ENCODE peak calls at places on chromosomes 2 and 18, in six cellular contexts. N is GM12878, H is K562, K is A549, J is HepG2, P is endothelial cell of umbilical vein. U is an unnamed sample.
A peak's percentile ranks its signal among the peaks of the same experiment; 100 is the strongest.

GRCh38 chr18:49768051-49768391 is 45.3 kb downstream of the ACAA2 start:
- DNase-seq in K (peak; percentile 7), H (peak; percentile 21), P (peak; percentile 62), J (peak; percentile 18), N (no peak), U (peak; percentile 37)

GRCh38 chr2:31297751-31298150 is 63.8 kb downstream of the EHD3 start:
- DNase-seq in N (no peak), J (no peak), P (no peak), K (peak; percentile 40), H (no peak), U (peak; percentile 58)

GRCh38 chr2:89841476-89841840 is 1150.0 kb downstream of the RPIA start:
- DNase-seq in H (peak; percentile 0), J (no peak), K (no peak), P (no peak), N (no peak), U (no peak)

GRCh38 chr2:61853086-61853847 is 593 bp downstream of the FAM161A start:
- DNase-seq in K (peak; percentile 79), H (peak; percentile 51), J (peak; percentile 64), N (no peak), P (no peak), U (peak; percentile 15)

GRCh38 chr2:122748552-122749011 is 993.1 kb downstream of the TSN start:
- DNase-seq in H (no peak), J (peak; percentile 61), P (peak; percentile 63), N (no peak), K (no peak), U (no peak)

GRCh38 chr2:14745288-14746076 is 113.0 kb downstream of the LRATD1 start:
- DNase-seq in J (no peak), H (no peak), K (no peak), P (no peak), N (no peak), U (no peak)

GRCh38 chr2:98912221-98912851 is 23.7 kb downstream of the CRACDL start:
- DNase-seq in H (no peak), K (peak; percentile 56), P (peak; percentile 87), N (no peak), J (no peak), U (no peak)

GRCh38 chr2:25817006-25817405 is 61.3 kb downstream of the ASXL2 start:
- DNase-seq in P (no peak), N (no peak), K (no peak), H (no peak), J (no peak), U (no peak)

GRCh38 chr2:241579281-241579680 is 20.7 kb downstream of the BOK start:
- DNase-seq in H (no peak), J (no peak), K (no peak), P (no peak), N (no peak), U (no peak)

GRCh38 chr2:96099861-96100798 is 16.2 kb downstream of the ADRA2B start:
- DNase-seq in P (peak; percentile 26), K (no peak), N (no peak), H (no peak), J (no peak), U (no peak)

GRCh38 chr2:121362776-121363175 is 77.8 kb upstream of the TFCP2L1 start:
- DNase-seq in H (no peak), N (no peak), P (no peak), J (no peak), K (no peak), U (no peak)

GRCh38 chr2:121363632-121364420 is 78.8 kb upstream of the TFCP2L1 start:
- DNase-seq in H (no peak), N (no peak), P (peak; percentile 29), J (no peak), K (no peak), U (no peak)

GRCh38 chr2:121359937-121360565 is 75.0 kb upstream of the TFCP2L1 start:
- DNase-seq in K (no peak), P (peak; percentile 4), N (no peak), H (no peak), J (no peak), U (no peak)

GRCh38 chr2:121360566-121361300 is 75.7 kb upstream of the TFCP2L1 start:
- DNase-seq in J (no peak), H (no peak), N (no peak), K (peak; percentile 21), P (peak; percentile 78), U (no peak)

DNA sequence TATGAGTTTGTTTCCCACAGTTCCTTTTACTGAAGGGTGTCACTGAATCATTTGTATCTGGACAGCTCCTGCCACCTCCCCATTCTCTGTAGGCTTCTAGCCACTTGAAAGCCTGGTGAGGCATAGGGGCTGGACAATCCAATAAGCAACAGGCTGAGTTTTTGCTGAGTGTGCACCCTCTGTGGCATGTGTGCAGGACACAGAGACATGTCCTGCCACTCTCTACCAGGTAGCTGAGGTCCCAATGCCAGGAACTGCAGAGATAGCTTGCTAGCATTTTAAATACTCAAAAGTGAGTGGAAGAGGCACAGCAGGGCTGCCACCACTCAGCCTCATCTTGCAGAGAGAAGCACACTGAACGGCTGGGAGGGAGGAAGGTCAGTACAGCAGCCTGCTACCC is 77.2 kb upstream of the TFCP2L1 start:
- DNase-seq in N (no peak), H (no peak), P (no peak), K (no peak), J (no peak), U (no peak)
- TF ChIP-seq POLR2A in N (no peak), H (no peak), P (no peak), K (no peak), J (no peak), U (no peak)

DNA sequence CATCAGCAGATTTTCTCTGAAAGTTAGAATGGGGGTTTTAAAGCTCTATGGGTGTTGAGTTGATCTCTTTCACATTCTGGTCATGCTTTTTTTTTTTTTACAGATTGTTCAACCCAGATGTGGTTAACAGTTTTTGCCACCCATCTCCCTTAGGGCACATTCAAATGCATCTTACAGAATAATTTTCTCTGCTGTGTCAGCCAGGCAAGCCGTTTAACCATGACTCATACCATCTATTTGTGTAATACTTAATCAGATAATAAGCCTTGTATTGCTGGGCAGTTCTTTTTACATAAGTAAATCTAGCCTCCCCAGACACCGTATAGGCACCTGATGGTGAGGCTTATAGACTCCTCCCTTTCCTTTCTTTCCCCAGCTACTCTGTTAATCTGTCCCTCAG is 62.0 kb downstream of the TGIF1 start:
- DNase-seq in N (no peak), P (peak; percentile 44), K (no peak), H (peak; percentile 66), J (no peak), U (peak; percentile 89)
- TF ChIP-seq MYC in N (no peak), P (no peak), K (no peak), H (no peak), J (no peak), U (no peak)

DNA sequence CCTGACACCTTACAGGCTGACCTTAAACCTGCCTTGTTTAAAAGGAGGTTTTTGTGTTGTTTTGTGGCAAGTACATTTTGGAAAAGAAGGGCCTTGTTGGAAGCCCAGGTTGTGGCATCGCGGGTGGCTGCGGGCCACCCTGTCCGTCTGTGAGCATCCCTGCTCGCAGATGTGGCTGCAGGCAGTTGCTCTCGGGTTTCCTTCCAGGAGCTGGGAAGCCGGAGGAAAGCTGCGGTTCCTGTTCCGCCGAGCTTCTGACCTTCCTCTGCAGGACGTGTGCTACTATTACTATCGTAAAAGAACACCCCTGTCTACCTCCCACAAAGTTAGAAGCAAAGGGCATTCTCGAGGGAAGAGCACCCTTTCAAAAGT is 759 bp downstream of the MFF start:
- DNase-seq in P (peak; percentile 52), N (no peak), J (peak; percentile 21), K (peak; percentile 22), H (peak; percentile 21), U (peak; percentile 57)
- TF ChIP-seq CTCF in P (no peak), N (no peak), J (no peak), K (no peak), H (no peak), U (no peak)

GRCh38 chr2:71332413-71332866 is 858 bp downstream of the ZNF638 start:
- DNase-seq in N (no peak), H (peak; percentile 13), J (no peak), P (no peak), K (no peak), U (no peak)

GRCh38 chr2:71330155-71330554 is 1.4 kb upstream of the ZNF638 start:
- DNase-seq in N (no peak), H (no peak), J (no peak), P (no peak), K (no peak), U (no peak)

GRCh38 chr2:71333619-71334018 is 2.0 kb downstream of the ZNF638 start:
- DNase-seq in P (peak; percentile 34), J (no peak), K (no peak), H (no peak), N (no peak), U (no peak)

GRCh38 chr2:71330585-71331330 is 824 bp upstream of the ZNF638 start:
- DNase-seq in J (peak; percentile 24), K (no peak), P (no peak), N (no peak), H (no peak), U (no peak)

GRCh38 chr2:71331581-71332412 is at the start of gene ZNF638:
- DNase-seq in P (peak; percentile 94), K (peak; percentile 92), H (peak; percentile 97), N (peak; percentile 71), J (peak; percentile 90), U (peak; percentile 95)
- TF ChIP-seq POLR2A in P (peak; percentile 89), K (peak; percentile 90), H (peak; percentile 94), N (peak; percentile 94), J (peak; percentile 78), U (peak; percentile 89)

GRCh38 chr2:75497256-75497655 is 63.5 kb downstream of the EVA1A start:
- DNase-seq in H (no peak), N (no peak), P (no peak), J (no peak), K (no peak), U (no peak)
- TF ChIP-seq MYC in H (no peak), N (no peak), P (no peak), J (no peak), K (no peak), U (no peak)

DNA sequence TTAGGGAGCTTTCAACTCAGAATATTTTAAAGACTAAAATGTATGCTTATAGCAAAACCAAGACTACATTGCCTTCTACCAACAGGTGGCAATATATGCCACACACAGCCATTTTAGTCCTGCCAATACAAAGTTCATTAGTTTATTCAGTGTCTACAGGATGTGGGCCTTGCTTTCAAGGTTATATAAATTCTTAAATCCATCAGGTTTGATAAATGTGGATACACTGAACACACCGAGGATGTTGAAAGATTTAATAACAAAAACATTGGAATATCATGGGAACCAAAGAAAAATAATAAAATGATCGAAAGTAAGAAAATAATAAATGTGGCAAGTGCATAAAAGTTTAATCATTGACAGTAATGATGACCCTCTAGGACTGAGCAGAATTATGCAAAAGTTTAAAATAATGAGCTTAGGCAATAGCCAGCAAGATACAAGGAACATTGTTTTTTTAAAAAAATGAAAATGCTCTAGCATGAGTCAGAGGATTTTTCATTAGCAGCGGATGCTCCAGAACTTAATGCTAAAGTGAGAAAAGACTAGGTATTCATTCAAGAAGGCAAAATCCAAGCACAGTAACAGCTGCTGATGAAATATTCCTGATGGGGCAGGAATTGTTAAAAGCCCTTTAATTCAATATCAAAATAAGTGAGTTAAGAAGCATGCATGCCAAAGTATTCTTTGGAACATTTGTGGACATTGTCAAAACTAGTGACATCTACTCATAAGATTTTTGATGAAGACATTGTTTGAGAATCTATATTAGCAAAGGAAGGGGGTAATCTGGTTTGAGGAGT is 14.2 kb downstream of the SCN9A start:
- DNase-seq in K (no peak), P (peak; percentile 69), H (peak; percentile 23), N (no peak), J (peak; percentile 79), U (peak; percentile 29)
- TF ChIP-seq CTCF in K (peak; percentile 72), P (peak; percentile 50), H (peak; percentile 69), N (peak; percentile 29), J (peak; percentile 83), U (peak; percentile 40)

GRCh38 chr2:64943387-64944150 is 45.6 kb upstream of the SLC1A4 start:
- DNase-seq in N (no peak), P (no peak), H (no peak), K (peak; percentile 40), J (peak; percentile 97), U (peak; percentile 69)
- TF ChIP-seq POLR2A in N (no peak), P (no peak), H (no peak), K (no peak), J (no peak), U (no peak)